ENCODE peak calls at places on chromosomes 16 and 17, in four cellular contexts. J is HFF-Myc; T is bronchial epithelial cell; I is effector memory CD4-positive, alpha-beta T cell. P is an unnamed sample.

GRCh38 chr17:81998222-81998621 is 20.8 kb downstream of the ASPSCR1 start:
- DNase-seq in T (no peak), J (no peak), I (no peak), P (no peak)

GRCh38 chr16:11225677-11226549 is 30.1 kb downstream of the SOCS1 start:
- DNase-seq in I (no peak), T (no peak), J (no peak), P (no peak)

GRCh38 chr16:24764916-24765315 is 35.5 kb downstream of the TNRC6A start:
- DNase-seq in J (no peak), I (no peak), T (no peak), P (no peak)

GRCh38 chr16:86604436-86605220 is 26.3 kb downstream of the FOXL1 start:
- DNase-seq in J (no peak), I (peak), T (no peak), P (no peak)

GRCh38 chr16:80148826-80149225 is 392.0 kb upstream of the DYNLRB2 start:
- DNase-seq in I (no peak), J (no peak), T (peak), P (no peak)

GRCh38 chr16:54434859-54435258 is 148.3 kb upstream of the IRX3 start:
- DNase-seq in J (no peak), T (no peak), I (no peak), P (no peak)

GRCh38 chr17:34408439-34408838 is 45.4 kb upstream of the CCL1 start:
- DNase-seq in J (no peak), I (no peak), T (no peak), P (no peak)

GRCh38 chr16:79328327-79329162 is 272.0 kb downstream of the MAF start:
- DNase-seq in I (no peak), J (no peak), T (peak), P (no peak)

GRCh38 chr17:67290994-67291362 is 46.0 kb upstream of the HELZ start:
- DNase-seq in T (no peak), J (no peak), I (no peak), P (no peak)

GRCh38 chr17:79617740-79618382 is 7.0 kb upstream of the RBFOX3 start:
- DNase-seq in I (no peak), T (no peak), J (no peak), P (no peak)

GRCh38 chr16:20938426-20938825 is 37.9 kb downstream of the LYRM1 start:
- DNase-seq in T (peak), I (no peak), J (no peak), P (no peak)

GRCh38 chr17:75260679-75261335 is 599 bp downstream of the GGA3 start:
- DNase-seq in T (peak), J (no peak), I (peak), P (no peak)

GRCh38 chr17:78359936-78360370 is at the start of gene SOCS3:
- DNase-seq in J (peak), T (peak), I (peak), P (peak)

GRCh38 chr17:17837380-17837821 is 615 bp upstream of the SREBF1 start:
- DNase-seq in I (no peak), T (peak), J (no peak), P (peak)

GRCh38 chr16:86519649-86520316 is 9.5 kb downstream of the FOXF1 start:
- DNase-seq in I (peak), T (peak), J (no peak), P (no peak)

GRCh38 chr17:44221072-44221861 is 1.8 kb upstream of the UBTF start:
- DNase-seq in J (no peak), I (peak), T (peak), P (no peak)

GRCh38 chr17:62967111-62967449 is 1.0 kb downstream of the TANC2 start:
- DNase-seq in J (no peak), I (no peak), T (no peak), P (no peak)

GRCh38 chr17:61986898-61987297 is 59.1 kb upstream of the INTS2 start:
- DNase-seq in J (no peak), T (peak), I (no peak), P (no peak)

GRCh38 chr17:82244413-82245140 is 15.7 kb downstream of the SLC16A3 start:
- DNase-seq in I (no peak), J (no peak), T (no peak), P (no peak)

GRCh38 chr17:2421315-2422147 is 20.7 kb upstream of the MNT start:
- DNase-seq in T (no peak), I (no peak), J (no peak), P (no peak)

GRCh38 chr16:68283840-68284595 is 19.7 kb downstream of the SLC7A6 start:
- DNase-seq in J (no peak), T (no peak), I (no peak), P (no peak)

GRCh38 chr16:81174644-81175324 is 63.7 kb upstream of the BCO1 start:
- DNase-seq in I (no peak), J (peak), T (peak), P (no peak)

GRCh38 chr17:36120221-36120620 is 16.6 kb downstream of the CCL4 start:
- DNase-seq in T (no peak), I (no peak), J (no peak), P (no peak)

P was measured in pulmonary artery endothelial cell.